ENCODE peak calls at places on chromosomes 3 and 15, in five cellular contexts. L, G, O, S and Y are unnamed samples.

GRCh38 chr15:35302340-35302739 is 217.2 kb upstream of the NANOGP8 start:
- DNase-seq in L (no peak), O (no peak), S (no peak), G (no peak), Y (no peak)

GRCh38 chr15:70127288-70127746 is 29.6 kb upstream of the TLE3 start:
- DNase-seq in O (peak), L (no peak), G (no peak), S (peak), Y (peak)

GRCh38 chr3:86895202-86895601 is 95.7 kb downstream of the VGLL3 start:
- DNase-seq in S (no peak), L (no peak), G (no peak), O (no peak), Y (no peak)

GRCh38 chr15:35533130-35534110 is 12.5 kb downstream of the DPH6 start:
- DNase-seq in S (no peak), G (no peak), L (no peak), O (peak), Y (no peak)

GRCh38 chr3:187066228-187066995 is 72.9 kb downstream of the RPL39L start:
- DNase-seq in L (peak), S (no peak), G (peak), O (peak), Y (no peak)

GRCh38 chr3:76369170-76369569 is 583.8 kb upstream of the ZNF717 start:
- DNase-seq in L (no peak), O (no peak), G (no peak), S (no peak), Y (no peak)

GRCh38 chr15:39110336-39110735 is 470.5 kb upstream of the THBS1 start:
- DNase-seq in L (no peak), G (no peak), S (no peak), O (no peak), Y (no peak)

GRCh38 chr3:107522510-107523360 is at the start of gene BBX:
- DNase-seq in L (peak), S (peak), G (peak), O (peak), Y (peak)

GRCh38 chr3:175670572-175670971 is 811.4 kb downstream of the NAALADL2 start:
- DNase-seq in O (no peak), G (no peak), S (no peak), L (no peak), Y (no peak)

GRCh38 chr3:25018909-25019308 is 409.2 kb upstream of the RARB start:
- DNase-seq in G (no peak), O (no peak), L (no peak), S (no peak), Y (no peak)

GRCh38 chr3:138921316-138922292 is 25.3 kb downstream of the FOXL2 start:
- DNase-seq in O (peak), S (no peak), G (no peak), L (no peak), Y (peak)

GRCh38 chr15:99336794-99337193 is 85.5 kb downstream of the LRRC28 start:
- DNase-seq in G (no peak), L (no peak), O (no peak), S (no peak), Y (no peak)

GRCh38 chr3:112413074-112413473 is 80.1 kb downstream of the CD200 start:
- DNase-seq in G (no peak), S (no peak), O (no peak), L (no peak), Y (no peak)

GRCh38 chr3:152104847-152105415 is 163.8 kb upstream of the MBNL1 start:
- DNase-seq in S (no peak), L (no peak), G (no peak), O (no peak), Y (no peak)

GRCh38 chr15:70234256-70234965 is 136.7 kb upstream of the TLE3 start:
- DNase-seq in L (no peak), O (peak), G (no peak), S (peak), Y (no peak)

GRCh38 chr3:123764642-123765041 is 119.5 kb downstream of the MYLK start:
- DNase-seq in S (no peak), O (no peak), L (no peak), G (no peak), Y (no peak)